ENCODE peak calls at places on chromosomes 4 and X, in eight cellular contexts. Z is iPS DF 19.7, N is substantia nigra, P is mucosa of descending colon, H is iPS-NIHi11, T is brain microvascular endothelial cell, E is immature natural killer cell, Q is foreskin fibroblast. R is an unnamed sample.

GRCh38 chrX:18220786-18221185 is at the start of gene BEND2:
- DNase-seq in N (no peak), E (no peak), P (no peak), H (no peak), T (no peak), Z (no peak), Q (no peak), R (no peak)

GRCh38 chr4:107449611-107450369 is 270.2 kb downstream of the PAPSS1 start:
- DNase-seq in P (no peak), Z (no peak), T (no peak), H (no peak), Q (no peak), N (no peak), E (no peak), R (no peak)

GRCh38 chr4:149987330-149987751 is 90.9 kb upstream of the DCLK2 start:
- DNase-seq in Q (no peak), P (no peak), Z (no peak), H (no peak), E (no peak), N (no peak), T (no peak), R (peak)

GRCh38 chrX:66633541-66633940 is 5.3 kb downstream of the EDA2R start:
- DNase-seq in T (peak), Z (no peak), Q (peak), N (no peak), E (no peak), P (no peak), H (no peak), R (no peak)

GRCh38 chr4:120007171-120007894 is 59.3 kb downstream of the MAD2L1 start:
- DNase-seq in P (no peak), Z (no peak), H (no peak), N (no peak), Q (peak), T (peak), E (no peak), R (no peak)

GRCh38 chrX:103175944-103176753 is 38.8 kb upstream of the BEX4 start:
- DNase-seq in H (peak), Z (no peak), Q (peak), P (no peak), T (peak), N (no peak), E (peak), R (peak)

GRCh38 chr4:1045595-1046201 is 34.3 kb downstream of the FGFRL1 start:
- DNase-seq in P (peak), H (no peak), Q (no peak), Z (no peak), E (no peak), N (no peak), T (no peak), R (peak)

GRCh38 chr4:185143596-185143969 is 517 bp downstream of the SLC25A4 start:
- DNase-seq in T (no peak), P (peak), E (no peak), N (no peak), H (peak), Z (no peak), Q (no peak), R (peak)

GRCh38 chr4:147463065-147463464 is 17.8 kb upstream of the EDNRA start:
- DNase-seq in H (no peak), N (no peak), Z (no peak), P (no peak), E (no peak), Q (no peak), T (no peak), R (no peak)

GRCh38 chr4:67714955-67715354 is 14.0 kb upstream of the UBA6 start:
- DNase-seq in Q (no peak), N (no peak), H (no peak), E (no peak), P (no peak), T (no peak), Z (no peak), R (no peak)

R was measured in retina.